ENCODE peak calls at places on chromosomes 7 and 10, in seven cellular contexts. G is CD8-positive, alpha-beta memory T cell; I is breast epithelium; W is brain microvascular endothelial cell; R is GM12865; V is skeletal muscle cell; M is choroid plexus epithelial cell. B is an unnamed sample.

GRCh38 chr7:70506463-70506862 is 625.5 kb upstream of the GALNT17 start:
- DNase-seq in V (no peak), I (no peak), M (no peak), R (peak), G (no peak), W (no peak), B (no peak)

GRCh38 chr10:47331491-47331890 is 9.2 kb downstream of the GDF2 start:
- DNase-seq in M (no peak), I (no peak), R (no peak), W (no peak), V (no peak), G (no peak), B (no peak)

GRCh38 chr7:5428470-5429252 is 5.0 kb upstream of the TNRC18 start:
- DNase-seq in R (no peak), W (peak), G (no peak), M (peak), I (no peak), V (no peak), B (peak)

GRCh38 chr10:83374741-83375140 is 764.6 kb upstream of the GHITM start:
- DNase-seq in M (no peak), V (no peak), G (no peak), W (no peak), R (no peak), I (no peak), B (no peak)

GRCh38 chr10:73771722-73772279 is 10.0 kb upstream of the CHCHD1 start:
- DNase-seq in I (no peak), R (peak), V (peak), M (peak), G (peak), W (peak), B (peak)

GRCh38 chr10:131018886-131019500 is 292.5 kb downstream of the TCERG1L start:
- DNase-seq in R (no peak), V (no peak), I (no peak), G (no peak), W (no peak), M (no peak), B (no peak)

GRCh38 chr7:77460057-77460486 is 43.9 kb upstream of the GSAP start:
- DNase-seq in I (no peak), G (no peak), V (no peak), M (no peak), R (no peak), W (no peak), B (no peak)

GRCh38 chr7:73932364-73932763 is 71.4 kb downstream of the TMEM270 start:
- DNase-seq in V (no peak), I (no peak), M (no peak), R (no peak), W (no peak), G (no peak), B (no peak)

GRCh38 chr10:33617381-33617780 is 282.9 kb upstream of the NRP1 start:
- DNase-seq in W (no peak), I (no peak), R (no peak), G (no peak), M (peak), V (peak), B (no peak)

GRCh38 chr10:88110355-88110754 is 246.9 kb downstream of the PTEN start:
- DNase-seq in M (peak), R (peak), I (no peak), V (no peak), W (peak), G (no peak), B (no peak)

GRCh38 chr7:41222704-41223103 is 480.2 kb downstream of the INHBA start:
- DNase-seq in W (peak), V (no peak), G (no peak), R (no peak), M (peak), I (no peak), B (no peak)

GRCh38 chr7:16921644-16922257 is 40.0 kb upstream of the AGR3 start:
- DNase-seq in V (no peak), I (no peak), G (no peak), R (no peak), W (no peak), M (peak), B (no peak)

GRCh38 chr10:104257235-104257634 is 2.5 kb downstream of the GSTO1 start:
- DNase-seq in M (no peak), W (no peak), G (no peak), V (no peak), R (no peak), I (no peak), B (no peak)
- H3K4me3 ChIP-seq in M (no peak), W (peak), G (no peak), V (no peak), R (no peak), I (no peak), B (no peak)

GRCh38 chr10:4243169-4243568 is 458.2 kb upstream of the KLF6 start:
- DNase-seq in R (no peak), V (no peak), W (no peak), M (no peak), I (no peak), G (no peak), B (no peak)
- H3K4me3 ChIP-seq in R (no peak), V (peak), W (peak), M (peak), I (peak), G (no peak), B (no peak)

DNA sequence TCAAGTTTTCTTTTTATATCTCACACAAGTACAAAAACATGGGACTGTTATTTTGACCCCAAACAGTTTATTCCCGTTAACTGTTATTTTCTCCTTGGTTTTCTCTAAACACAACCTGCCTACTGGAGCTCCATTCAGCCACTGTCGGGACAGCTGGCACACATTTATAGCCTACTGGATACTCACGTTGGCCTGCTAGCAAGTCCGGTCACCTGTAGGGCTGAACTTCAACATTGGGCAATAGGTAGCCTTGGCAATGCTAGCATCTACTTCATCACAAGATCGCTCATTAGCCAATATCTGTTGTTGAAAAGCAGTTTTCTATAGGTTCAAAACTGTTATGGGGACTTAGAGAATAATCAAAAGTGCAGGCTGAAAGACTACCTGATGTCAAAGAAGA is 32.3 kb downstream of the RHOBTB1 start:
- DNase-seq in I (no peak), W (no peak), R (no peak), M (no peak), V (no peak), G (no peak), B (no peak)
- H3K4me3 ChIP-seq in I (no peak), W (no peak), R (no peak), M (no peak), V (no peak), G (no peak), B (no peak)

GRCh38 chr10:59708816-59709471 is 706 bp downstream of the SLC16A9 start:
- DNase-seq in M (peak), W (no peak), I (no peak), G (no peak), R (peak), V (no peak), B (no peak)
- H3K4me3 ChIP-seq in M (peak), W (peak), I (peak), G (no peak), R (peak), V (peak), B (peak)

DNA sequence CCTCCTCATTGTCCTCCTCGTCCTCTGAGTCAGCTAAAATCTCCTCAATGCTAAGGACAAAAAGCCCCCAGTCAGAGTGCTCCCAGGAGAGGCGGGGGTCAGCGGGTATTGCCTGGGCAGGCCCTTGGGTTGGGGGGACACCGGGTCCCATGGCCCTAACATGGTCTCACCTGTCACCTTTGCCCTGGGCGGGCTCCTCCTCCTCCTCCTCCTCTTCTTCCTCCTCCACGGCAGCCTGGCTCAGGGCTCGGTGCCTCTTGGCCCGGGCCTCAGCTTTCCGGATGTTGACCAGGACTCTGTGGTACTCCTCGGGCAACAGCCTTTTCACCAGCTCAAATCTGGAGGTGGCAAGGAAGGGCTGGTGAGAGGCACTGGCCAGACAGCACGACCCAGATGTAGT is 32.0 kb upstream of the FRAT2 start:
- DNase-seq in G (no peak), W (no peak), R (no peak), M (no peak), I (no peak), V (no peak), B (no peak)
- H3K4me3 ChIP-seq in G (no peak), W (no peak), R (no peak), M (no peak), I (no peak), V (no peak), B (no peak)

DNA sequence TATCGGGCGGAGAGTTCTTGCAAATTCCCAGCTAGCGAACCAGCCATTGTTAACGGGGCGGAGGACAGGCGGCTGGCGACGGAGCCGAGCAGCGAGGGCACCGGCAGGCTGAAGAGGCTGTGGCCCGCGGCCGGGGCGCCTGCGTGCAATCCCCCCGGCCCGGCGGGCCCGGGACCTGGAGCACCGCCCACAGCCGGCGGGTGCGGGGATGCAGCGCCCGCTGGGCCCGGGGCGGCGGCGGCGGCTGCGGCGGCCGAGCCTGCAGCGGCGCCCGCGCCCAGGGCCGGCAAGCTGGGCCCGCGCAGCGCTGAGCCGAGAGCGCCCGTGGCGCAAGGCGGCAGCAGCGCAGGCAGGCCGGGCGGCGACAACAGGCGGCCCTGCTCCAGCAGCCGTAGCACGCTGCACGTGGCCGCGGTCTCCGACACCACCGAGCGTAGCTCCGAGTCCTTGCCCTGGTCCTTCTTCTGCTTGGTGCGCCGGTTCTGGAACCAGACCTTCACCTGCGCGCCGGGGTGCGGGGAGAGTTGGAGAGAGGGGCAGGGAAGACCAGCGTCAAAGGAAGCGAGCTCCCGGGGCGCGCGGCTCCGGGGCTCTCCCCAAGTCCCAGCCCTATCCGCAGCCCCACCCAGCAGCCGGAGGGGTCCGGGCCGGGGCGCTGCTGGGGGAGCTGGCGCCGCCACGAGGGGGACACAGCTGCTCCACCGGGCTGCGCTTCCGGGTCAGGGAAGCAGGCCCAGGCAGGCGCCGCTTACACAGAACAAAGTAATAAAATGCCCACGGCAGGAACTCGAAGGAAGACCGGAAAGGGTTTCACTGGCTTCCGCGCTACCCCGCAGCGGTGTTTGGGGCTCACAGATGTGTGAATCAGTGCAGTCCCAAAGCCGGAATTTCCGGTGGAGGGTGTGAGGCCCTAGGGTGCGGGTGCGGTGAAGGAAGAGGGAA is 3.7 kb downstream of the VAX1 start:
- DNase-seq in G (no peak), V (no peak), R (no peak), I (no peak), W (no peak), M (no peak), B (no peak)
- H3K4me3 ChIP-seq in G (no peak), V (no peak), R (no peak), I (no peak), W (no peak), M (no peak), B (no peak)

DNA sequence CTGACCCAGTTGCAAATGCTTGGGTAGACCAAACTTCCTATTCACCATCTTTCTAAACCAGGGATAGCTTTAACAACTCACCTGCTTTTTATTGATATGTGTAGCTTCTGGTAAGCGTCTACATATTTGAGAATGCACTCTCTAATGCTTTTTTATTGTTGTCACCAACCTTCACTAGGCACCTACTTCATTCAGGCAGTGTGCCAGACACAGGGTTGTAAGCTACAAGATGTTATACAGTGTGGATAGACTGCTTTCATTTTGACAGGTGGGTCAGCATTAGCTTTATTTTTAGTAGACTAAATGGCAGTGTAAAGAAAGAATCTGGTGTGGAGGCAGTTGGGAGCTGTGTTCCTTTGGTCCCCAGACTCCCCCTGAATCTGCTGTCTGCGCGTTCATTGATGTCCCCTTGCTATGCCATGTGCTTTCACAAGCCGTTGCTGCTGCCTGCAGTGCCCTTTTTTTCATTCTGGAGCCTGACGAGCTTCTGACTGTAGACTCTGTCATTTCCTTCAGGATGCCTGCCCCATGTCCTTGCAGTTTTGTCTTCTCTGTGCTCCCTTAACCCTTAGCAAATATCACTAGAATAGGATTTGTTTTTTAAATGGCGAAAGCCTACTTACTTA is 32.1 kb downstream of the NRF1 start:
- DNase-seq in M (no peak), I (no peak), V (no peak), R (no peak), W (no peak), G (no peak), B (no peak)
- H3K4me3 ChIP-seq in M (no peak), I (no peak), V (no peak), R (no peak), W (no peak), G (no peak), B (no peak)

DNA sequence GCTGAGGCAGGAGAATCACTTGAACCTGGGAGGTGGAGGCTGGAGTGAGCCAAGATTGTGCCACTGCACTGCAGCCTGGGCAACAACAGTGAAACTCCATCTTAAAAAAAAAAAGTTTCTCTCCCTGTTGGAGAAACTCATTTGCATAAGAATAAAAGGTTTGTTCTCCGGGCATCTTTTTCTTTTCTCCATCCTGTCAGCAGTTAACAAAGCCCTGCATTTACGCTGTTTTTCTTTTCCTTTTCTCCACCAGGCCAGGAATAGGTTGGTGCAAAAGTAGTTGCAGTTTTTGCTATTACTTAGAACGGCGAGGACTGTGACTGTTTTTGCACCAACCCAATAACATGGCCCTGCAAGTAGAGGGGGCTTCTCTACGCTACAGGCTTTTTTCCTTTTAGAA is 9.5 kb upstream of the URGCP start:
- DNase-seq in G (no peak), W (no peak), V (no peak), I (no peak), M (no peak), R (no peak), B (no peak)
- H3K4me3 ChIP-seq in G (no peak), W (no peak), V (no peak), I (no peak), M (no peak), R (no peak), B (no peak)